ENCODE peak calls at places on chromosomes 3 and 15, in ten cellular contexts. S is neuronal stem cell, U is heart left ventricle, B is stomach, G is NT2/D1, Y is GM12865, V is psoas muscle, C is AG09309, E is tibial artery, R is cardiac muscle cell. J is an unnamed sample.

GRCh38 chr15:49096090-49096750 is 50.0 kb upstream of the SECISBP2L start:
- DNase-seq in E (no peak), R (peak; percentile 74), Y (no peak), V (no peak), C (no peak), B (no peak), U (no peak), G (no peak), S (no peak), J (no peak)

GRCh38 chr15:40079456-40079855 is 29.2 kb downstream of the BMF start:
- DNase-seq in V (no peak), R (no peak), S (no peak), U (no peak), B (no peak), G (no peak), C (no peak), Y (no peak), E (no peak), J (no peak)

GRCh38 chr3:52848617-52849016 is 13.8 kb upstream of the MUSTN1 start:
- DNase-seq in C (peak; percentile 39), B (no peak), V (peak; percentile 50), G (no peak), Y (no peak), U (peak; percentile 8), R (no peak), S (no peak), E (no peak), J (no peak)

GRCh38 chr15:40128746-40129660 is 20.3 kb upstream of the BMF start:
- DNase-seq in G (no peak), E (no peak), Y (no peak), S (no peak), B (no peak), V (no peak), R (no peak), C (no peak), U (no peak), J (no peak)

GRCh38 chr15:33994005-33994615 is 25.8 kb downstream of the CHRM5 start:
- DNase-seq in S (peak; percentile 12), R (peak; percentile 28), U (no peak), B (no peak), E (no peak), V (no peak), G (peak; percentile 39), Y (peak; percentile 39), C (no peak), J (peak; percentile 50)

GRCh38 chr3:21825684-21826083 is 74.7 kb upstream of the ZNF385D start:
- DNase-seq in C (no peak), S (no peak), E (no peak), G (peak; percentile 13), B (no peak), U (no peak), Y (no peak), R (no peak), V (no peak), J (no peak)

GRCh38 chr15:69081310-69082004 is 67.0 kb downstream of the NOX5 start:
- DNase-seq in R (no peak), E (peak; percentile 70), Y (no peak), U (peak; percentile 83), C (no peak), S (no peak), B (no peak), V (peak; percentile 74), G (no peak), J (no peak)

GRCh38 chr15:58762731-58763130 is 8.4 kb upstream of the MINDY2 start:
- DNase-seq in C (no peak), U (no peak), E (no peak), Y (no peak), S (no peak), B (no peak), G (no peak), V (no peak), R (no peak), J (no peak)

DNA sequence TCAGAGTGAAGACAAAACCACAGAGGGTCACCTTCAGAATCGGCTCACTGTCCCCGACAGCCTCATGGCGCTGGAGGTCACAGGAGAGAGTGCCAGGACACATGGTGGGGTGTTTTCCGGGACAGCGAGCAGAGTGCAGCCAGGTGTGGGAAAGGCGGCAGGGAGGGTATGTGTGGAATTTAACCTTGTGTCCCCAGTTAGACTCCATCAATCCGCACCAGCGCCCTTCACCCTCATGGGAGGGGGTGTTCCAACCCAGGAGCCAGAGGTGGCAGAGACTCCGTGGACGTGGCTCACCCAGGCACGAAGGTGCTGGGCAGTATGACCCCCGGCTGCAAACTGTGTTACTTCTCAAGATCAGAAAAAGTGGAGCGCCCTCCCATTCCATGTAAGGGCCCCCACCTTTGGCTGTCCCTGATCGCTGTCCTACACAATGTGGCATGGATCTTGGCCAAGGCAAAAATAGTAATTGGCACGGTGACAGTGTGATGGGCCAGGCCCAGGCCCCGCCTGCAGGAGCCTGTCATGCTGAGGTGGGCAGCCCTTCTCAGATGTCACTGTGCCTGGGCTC is 190.3 kb downstream of the XXYLT1 start:
- DNase-seq in R (peak; percentile 22), S (no peak), E (no peak), V (no peak), C (no peak), B (peak; percentile 50), U (peak; percentile 71), G (no peak), Y (no peak), J (no peak)
- H3K4me3 ChIP-seq in R (no peak overlapping the region), S (no peak overlapping the region), E (no peak overlapping the region), V (peak overlapping the region; percentile 3), C (no peak overlapping the region), B (no peak overlapping the region), U (no peak overlapping the region), G (no peak overlapping the region), Y (no peak overlapping the region), J (no peak overlapping the region)

DNA sequence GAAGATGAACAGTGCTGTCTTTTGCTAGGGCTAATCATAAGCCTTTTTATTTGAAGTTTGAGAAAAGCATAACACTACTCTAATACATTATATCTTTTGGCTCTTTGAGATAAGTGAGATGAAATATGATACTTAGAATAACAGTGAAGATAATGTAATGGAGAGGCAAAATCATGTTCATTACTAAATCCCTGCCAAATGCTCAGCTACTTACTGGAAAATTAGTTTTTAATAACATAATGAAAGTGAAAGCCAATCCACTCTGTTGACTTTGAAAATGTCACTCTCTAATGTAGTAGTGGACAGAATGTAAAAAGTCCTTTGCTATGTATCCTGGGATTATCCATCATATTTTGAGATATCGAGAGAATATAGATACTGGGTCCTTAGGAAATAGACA is 35.9 kb upstream of the MYH15 start:
- DNase-seq in B (no peak), R (no peak), E (no peak), C (no peak), U (no peak), Y (no peak), V (no peak), G (no peak), S (no peak), J (no peak)
- H3K4me3 ChIP-seq in B (no peak overlapping the region), R (no peak overlapping the region), E (peak overlapping the region; percentile 5), C (no peak overlapping the region), U (peak overlapping the region; percentile 44), Y (no peak overlapping the region), V (no peak overlapping the region), G (no peak overlapping the region), S (no peak overlapping the region), J (no peak overlapping the region)

GRCh38 chr3:71693641-71694040 is 31.6 kb downstream of the EIF4E3 start:
- DNase-seq in C (no peak), Y (no peak), U (no peak), G (no peak), V (no peak), R (no peak), B (no peak), E (no peak), S (no peak), J (no peak)

GRCh38 chr3:71692139-71692538 is 33.1 kb downstream of the EIF4E3 start:
- DNase-seq in G (no peak), S (no peak), U (no peak), C (no peak), V (no peak), Y (no peak), B (no peak), E (no peak), R (no peak), J (no peak)

GRCh38 chr3:71695000-71695482 is 30.2 kb downstream of the EIF4E3 start:
- DNase-seq in Y (no peak), G (no peak), B (no peak), C (no peak), U (no peak), V (no peak), E (no peak), R (no peak), S (no peak), J (peak; percentile 71)

GRCh38 chr3:71690222-71690821 is 34.9 kb downstream of the EIF4E3 start:
- DNase-seq in V (peak; percentile 30), C (peak; percentile 44), E (no peak), U (no peak), R (no peak), B (no peak), Y (no peak), G (peak; percentile 36), S (no peak), J (peak; percentile 84)

DNA sequence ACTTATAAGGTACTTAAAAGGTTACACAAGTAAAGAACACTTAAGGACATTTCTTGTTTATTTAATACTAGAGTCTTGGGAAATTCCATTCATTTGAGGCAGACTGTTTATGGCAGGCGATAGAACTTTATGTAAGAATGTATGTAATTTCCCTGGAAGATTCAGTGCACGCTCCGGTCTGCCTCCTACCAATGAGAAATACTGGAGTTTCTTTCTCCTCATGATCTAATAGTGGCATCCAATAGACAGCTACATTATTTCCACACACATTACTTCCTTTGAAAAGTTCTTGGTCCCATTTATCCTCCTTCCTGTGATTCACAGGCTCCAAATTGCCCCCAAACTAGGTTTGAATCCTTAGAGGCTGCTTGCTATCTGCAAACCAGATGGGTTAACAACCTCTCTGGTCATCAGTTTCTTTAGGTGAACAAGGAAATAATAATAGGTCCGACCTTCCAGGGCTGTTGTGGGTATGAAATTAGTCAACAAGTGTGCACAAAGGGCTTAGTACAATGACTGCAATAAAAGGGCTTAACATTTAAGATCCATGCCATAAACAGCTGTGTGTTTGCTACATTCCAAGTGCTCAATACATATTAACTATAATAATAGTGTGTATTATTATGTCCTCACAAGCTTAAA is 30.7 kb downstream of the EIF4E3 start:
- DNase-seq in R (no peak), C (no peak), V (no peak), Y (no peak), B (no peak), U (no peak), G (no peak), S (no peak), E (no peak), J (peak; percentile 82)
- H3K4me3 ChIP-seq in R (no peak overlapping the region), C (no peak overlapping the region), V (no peak overlapping the region), Y (no peak overlapping the region), B (no peak overlapping the region), U (no peak overlapping the region), G (no peak overlapping the region), S (no peak overlapping the region), E (no peak overlapping the region), J (no peak overlapping the region)

DNA sequence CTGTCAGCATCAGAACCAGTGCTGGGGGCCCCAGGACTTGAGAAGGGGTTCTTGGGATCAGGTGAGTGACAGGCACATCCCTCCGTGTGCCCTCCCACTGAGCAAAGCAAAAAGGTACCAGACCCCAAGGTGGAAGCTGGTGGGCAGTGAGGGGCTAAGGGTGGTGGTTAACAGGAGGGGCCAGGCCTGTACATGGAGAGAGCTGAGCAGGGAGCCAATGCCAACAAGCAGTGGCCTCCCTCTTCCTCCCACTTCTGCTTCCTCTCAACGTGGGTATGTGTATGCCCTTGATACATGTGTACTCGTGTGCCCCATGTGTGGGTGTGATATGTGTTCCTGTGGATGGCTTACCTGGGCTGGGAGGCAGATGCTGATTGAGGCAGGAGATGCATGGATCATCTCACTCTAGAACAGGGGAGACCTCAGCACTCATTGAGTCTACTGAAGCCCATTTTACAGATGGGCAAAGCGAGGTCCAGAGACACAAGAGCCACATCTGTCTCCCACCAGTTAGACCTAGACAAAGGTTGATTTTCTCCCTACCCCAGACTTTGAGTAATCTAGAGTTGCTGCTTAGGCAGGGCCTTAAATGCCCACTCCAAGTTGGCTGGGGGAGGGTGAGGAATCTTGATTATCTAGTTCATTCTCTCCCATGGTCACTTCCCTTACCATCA is 945 bp downstream of the VIPR1 start:
- DNase-seq in E (no peak), S (no peak), G (no peak), B (peak; percentile 23), V (no peak), R (no peak), Y (no peak), C (no peak), U (no peak), J (no peak)
- H3K4me3 ChIP-seq in E (peak overlapping the region; percentile 51), S (peak overlapping the region; percentile 82), G (peak overlapping the region; percentile 44), B (peak overlapping the region; percentile 62), V (peak overlapping the region; percentile 61), R (no peak overlapping the region), Y (no peak overlapping the region), C (no peak overlapping the region), U (peak overlapping the region; percentile 61), J (no peak overlapping the region)